ENCODE peak calls at places on chromosomes 1 and 21, in five cellular contexts. H is HFF-Myc, A is sigmoid colon, E is neural crest cell, K is left ventricle myocardium inferior. V is an unnamed sample.

GRCh38 chr21:33069645-33069993 is 322 bp upstream of the OLIG1 start:
- DNase-seq in H (no peak), A (no peak), E (no peak), K (no peak), V (no peak)

GRCh38 chr1:41349361-41350054 is 11.7 kb upstream of the FOXO6 start:
- DNase-seq in H (no peak), A (no peak), E (no peak), K (no peak), V (no peak)

GRCh38 chr1:237267743-237268142 is 225.8 kb downstream of the RYR2 start:
- DNase-seq in H (no peak), A (no peak), E (no peak), K (no peak), V (no peak)

GRCh38 chr21:46128106-46128982 is 27.0 kb downstream of the FTCD start:
- DNase-seq in H (no peak), A (peak; percentile 65), E (no peak), K (peak; percentile 78), V (no peak)

GRCh38 chr1:168178638-168179410 is at the start of gene TIPRL:
- DNase-seq in H (peak; percentile 98), A (peak; percentile 98), E (peak; percentile 92), K (peak; percentile 96), V (peak; percentile 92)

GRCh38 chr1:92118826-92119225 is 38.7 kb downstream of the BTBD8 start:
- DNase-seq in H (no peak), A (no peak), E (no peak), K (no peak), V (no peak)

GRCh38 chr1:64875606-64876005 is 90.7 kb downstream of the JAK1 start:
- DNase-seq in H (no peak), A (no peak), E (no peak), K (peak; percentile 54), V (no peak)

GRCh38 chr21:43308101-43308500 is 118.8 kb downstream of the SIK1 start:
- DNase-seq in H (no peak), A (peak; percentile 41), E (no peak), K (peak; percentile 5), V (no peak)

DNA sequence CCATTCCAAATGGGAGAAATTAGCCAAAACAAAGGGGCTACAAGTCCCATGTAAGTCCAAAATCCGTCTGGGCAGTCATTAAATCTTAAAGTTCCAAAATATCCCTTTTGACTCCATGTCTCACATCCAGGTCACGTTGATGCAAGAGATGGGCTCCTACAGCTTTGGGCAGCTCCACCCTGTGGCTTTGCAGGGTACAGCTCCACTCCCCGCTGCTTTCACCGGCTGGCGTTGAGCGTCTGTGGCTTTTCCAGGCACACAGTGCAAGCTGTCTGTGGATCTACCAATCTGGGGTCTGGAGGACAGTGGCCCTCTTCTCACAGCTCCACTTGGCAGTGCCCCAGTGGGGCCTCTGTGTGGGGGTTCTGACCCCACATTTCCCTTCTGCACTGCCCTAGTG is 130.2 kb downstream of the TPR start:
- DNase-seq in H (no peak), A (no peak), E (no peak), K (no peak), V (no peak)
- TF ChIP-seq CTCF in H (peak; percentile 44), A (no peak), E (peak; percentile 33), K (no peak), V (no peak)

GRCh38 chr1:95916616-95917015 is 682.6 kb downstream of the RWDD3 start:
- DNase-seq in H (no peak), A (no peak), E (no peak), K (no peak), V (no peak)
- TF ChIP-seq CTCF in H (no peak), A (peak; percentile 38), E (peak; percentile 59), K (peak; percentile 22), V (no peak)

GRCh38 chr1:175332515-175332914 is 139.9 kb upstream of the KIAA0040 start:
- DNase-seq in H (no peak), A (no peak), E (no peak), K (no peak), V (no peak)
- TF ChIP-seq CTCF in H (no peak), A (no peak), E (no peak), K (no peak), V (no peak)

GRCh38 chr1:155001688-155002474 is 721 bp upstream of the ZBTB7B start:
- DNase-seq in H (peak; percentile 94), A (peak; percentile 100), E (peak; percentile 98), K (peak; percentile 100), V (peak; percentile 98)
- TF ChIP-seq CTCF in H (peak; percentile 61), A (peak; percentile 22), E (peak; percentile 52), K (peak; percentile 51), V (peak; percentile 37)